ENCODE peak calls at places on chromosomes 16 and 17, in four cellular contexts. Z is cardiac fibroblast, I is iris pigment epithelial cell, M is NCI-H146. E is an unnamed sample.

GRCh38 chr17:80286638-80286960 is 25.9 kb downstream of the RNF213 start:
- DNase-seq in M (no peak), I (no peak), Z (no peak), E (no peak)

GRCh38 chr16:74563828-74564263 is 43.1 kb downstream of the GLG1 start:
- DNase-seq in Z (peak), M (no peak), I (peak), E (no peak)

GRCh38 chr16:8026450-8026849 is 563.9 kb downstream of the TMEM114 start:
- DNase-seq in M (no peak), I (no peak), Z (no peak), E (no peak)

GRCh38 chr17:77184474-77184873 is 43.7 kb downstream of the SEC14L1 start:
- DNase-seq in Z (peak), M (no peak), I (peak), E (no peak)

GRCh38 chr16:78251115-78251514 is 151.7 kb downstream of the WWOX start:
- DNase-seq in I (no peak), M (no peak), Z (no peak), E (no peak)

GRCh38 chr17:14209215-14209614 is 27.4 kb downstream of the CDRT15 start:
- DNase-seq in I (no peak), M (no peak), Z (no peak), E (no peak)

GRCh38 chr17:46192484-46193245 is 564 bp downstream of the KANSL1 start:
- DNase-seq in I (peak), M (peak), Z (peak), E (peak)

GRCh38 chr17:65532491-65532890 is 29.0 kb downstream of the AXIN2 start:
- DNase-seq in I (no peak), M (no peak), Z (no peak), E (no peak)

GRCh38 chr17:73841431-73842060 is 197.3 kb upstream of the SDK2 start:
- DNase-seq in I (no peak), Z (no peak), M (peak), E (no peak)

GRCh38 chr17:34306466-34306865 is 12.8 kb upstream of the CCL8 start:
- DNase-seq in Z (peak), I (peak), M (no peak), E (no peak)

GRCh38 chr16:78566397-78567073 is 467.1 kb downstream of the WWOX start:
- DNase-seq in I (no peak), M (no peak), Z (no peak), E (no peak)

GRCh38 chr17:67779098-67779672 is 46.1 kb upstream of the BPTF start:
- DNase-seq in M (peak), Z (peak), I (peak), E (peak)

GRCh38 chr17:15494821-15495220 is 27.4 kb upstream of the CDRT4 start:
- DNase-seq in I (no peak), Z (no peak), M (no peak), E (no peak)

GRCh38 chr17:16040710-16041251 is 41.2 kb downstream of the TTC19 start:
- DNase-seq in Z (peak), I (peak), M (no peak), E (no peak)

GRCh38 chr16:11107781-11108465 is 148.1 kb downstream of the SOCS1 start:
- DNase-seq in Z (peak), M (no peak), I (peak), E (no peak)

GRCh38 chr16:1379054-1379862 is 27.5 kb downstream of the GNPTG start:
- DNase-seq in I (peak), M (peak), Z (peak), E (peak)

GRCh38 chr17:20944014-20944905 is 98.6 kb downstream of the USP22 start:
- DNase-seq in Z (no peak), I (no peak), M (peak), E (no peak)

GRCh38 chr16:70704586-70704985 is 18.7 kb upstream of the MTSS2 start:
- DNase-seq in I (no peak), Z (no peak), M (no peak), E (no peak)

GRCh38 chr16:80324371-80324770 is 216.4 kb upstream of the DYNLRB2 start:
- DNase-seq in M (no peak), Z (no peak), I (no peak), E (no peak)

GRCh38 chr17:57849163-57849873 is 526 bp downstream of the MRPS23 start:
- DNase-seq in Z (no peak), I (no peak), M (no peak), E (no peak)

GRCh38 chr17:82859431-82860403 is 19.9 kb upstream of the ZNF750 start:
- DNase-seq in Z (peak), M (no peak), I (peak), E (peak)

GRCh38 chr17:47297661-47298400 is 25.9 kb upstream of the EFCAB13 start:
- DNase-seq in Z (no peak), I (peak), M (no peak), E (no peak)

GRCh38 chr16:16971042-16971441 is 499.7 kb downstream of the XYLT1 start:
- DNase-seq in M (no peak), I (no peak), Z (no peak), E (no peak)

GRCh38 chr17:44200478-44201155 is 933 bp upstream of the ATXN7L3 start:
- DNase-seq in M (peak), I (no peak), Z (no peak), E (no peak)

GRCh38 chr17:6608321-6608720 is 32.2 kb downstream of the KIAA0753 start:
- DNase-seq in Z (peak), I (peak), M (no peak), E (no peak)

GRCh38 chr17:8004899-8005298 is 2.5 kb downstream of the GUCY2D start:
- DNase-seq in Z (peak), M (no peak), I (peak), E (no peak)

GRCh38 chr16:27285676-27286196 is 17.2 kb upstream of the NSMCE1 start:
- DNase-seq in M (no peak), Z (no peak), I (no peak), E (no peak)

GRCh38 chr16:79261461-79261860 is 339.1 kb downstream of the MAF start:
- DNase-seq in Z (no peak), I (no peak), M (peak), E (no peak)

GRCh38 chr17:81123052-81124048 is 42.0 kb upstream of the PVALEF start:
- DNase-seq in Z (no peak), I (no peak), M (no peak), E (no peak)

GRCh38 chr16:5917436-5917835 is 819.8 kb upstream of the EEF2KMT start:
- DNase-seq in M (no peak), Z (no peak), I (no peak), E (no peak)

GRCh38 chr16:19210968-19211367 is 42.9 kb downstream of the SYT17 start:
- DNase-seq in I (no peak), Z (no peak), M (peak), E (peak)

GRCh38 chr17:79217473-79218135 is 143.0 kb downstream of the ENGASE start:
- DNase-seq in Z (no peak), I (no peak), M (no peak), E (no peak)

GRCh38 chr16:31471875-31472558 is at the start of gene TGFB1I1:
- DNase-seq in M (peak), Z (peak), I (peak), E (no peak)

GRCh38 chr17:36728030-36728991 is 126.9 kb downstream of the MRM1 start:
- DNase-seq in I (no peak), Z (no peak), M (no peak), E (no peak)

GRCh38 chr17:35900280-35900679 is 20.1 kb upstream of the CCL5 start:
- DNase-seq in Z (no peak), I (no peak), M (no peak), E (no peak)

GRCh38 chr16:72198641-72199250 is 26.8 kb upstream of the PMFBP1 start:
- DNase-seq in I (no peak), M (peak), Z (no peak), E (no peak)

GRCh38 chr16:14632693-14633569 is at the start of gene BFAR:
- DNase-seq in Z (peak), M (peak), I (peak), E (peak)

GRCh38 chr17:20234266-20234665 is 225.1 kb downstream of the SPECC1 start:
- DNase-seq in M (no peak), I (no peak), Z (no peak), E (no peak)